ENCODE peak calls at places on chromosome 6, in nine cellular contexts. C, Z, R, L, P, G, F, T and N are unnamed samples.

GRCh38 chr6:51552400-51552799 is 535.0 kb downstream of the PKHD1 start:
- DNase-seq in T (no peak), Z (no peak), G (no peak), C (no peak), P (no peak), R (no peak), L (no peak), F (no peak), N (no peak)

GRCh38 chr6:13892007-13892640 is 32.6 kb upstream of the RNF182 start:
- DNase-seq in T (no peak), R (no peak), Z (no peak), F (no peak), L (no peak), G (no peak), C (no peak), P (no peak), N (no peak)

GRCh38 chr6:196543-196942 is 95.7 kb upstream of the DUSP22 start:
- DNase-seq in T (no peak), C (no peak), Z (no peak), L (no peak), F (no peak), P (no peak), G (no peak), R (no peak), N (no peak)

GRCh38 chr6:122645256-122645655 is 35.1 kb downstream of the PKIB start:
- DNase-seq in C (no peak), P (no peak), F (no peak), T (no peak), G (no peak), Z (no peak), R (no peak), L (no peak), N (no peak)

GRCh38 chr6:54846243-54846856 is at the start of gene FAM83B:
- DNase-seq in T (no peak), Z (no peak), G (no peak), C (no peak), L (no peak), R (peak), F (no peak), P (no peak), N (no peak)

GRCh38 chr6:80263603-80264002 is 157.1 kb downstream of the BCKDHB start:
- DNase-seq in C (no peak), L (no peak), G (no peak), Z (no peak), T (no peak), F (no peak), R (no peak), P (no peak), N (no peak)

GRCh38 chr6:422423-423061 is 31.0 kb downstream of the IRF4 start:
- DNase-seq in C (no peak), Z (no peak), T (peak), F (peak), G (no peak), L (peak), R (no peak), P (peak), N (peak)

GRCh38 chr6:79702701-79703100 is 71.6 kb downstream of the SH3BGRL2 start:
- DNase-seq in G (no peak), P (no peak), R (no peak), C (no peak), T (no peak), L (no peak), F (no peak), Z (no peak), N (no peak)

GRCh38 chr6:122903266-122903915 is 92.6 kb upstream of the CLVS2 start:
- DNase-seq in C (no peak), T (no peak), P (no peak), F (no peak), R (no peak), L (no peak), Z (no peak), G (no peak), N (no peak)

GRCh38 chr6:52507557-52508260 is 69.2 kb downstream of the TRAM2 start:
- DNase-seq in T (peak), Z (no peak), F (peak), P (no peak), C (no peak), R (no peak), G (no peak), L (no peak), N (no peak)

GRCh38 chr6:12851123-12851695 is 134.6 kb downstream of the PHACTR1 start:
- DNase-seq in F (peak), Z (no peak), C (no peak), T (no peak), G (no peak), R (no peak), P (no peak), L (no peak), N (no peak)

GRCh38 chr6:34015576-34015975 is 130.3 kb downstream of the GRM4 start:
- DNase-seq in T (no peak), C (no peak), R (no peak), Z (no peak), P (no peak), L (no peak), G (no peak), F (no peak), N (no peak)

GRCh38 chr6:31400467-31401289 is 2.7 kb upstream of the MICA start:
- DNase-seq in C (peak), R (peak), L (peak), T (no peak), F (peak), G (peak), P (no peak), Z (peak), N (peak)

GRCh38 chr6:6891949-6892461 is 215.8 kb upstream of the RREB1 start:
- DNase-seq in R (no peak), G (no peak), P (no peak), L (no peak), F (peak), C (no peak), Z (no peak), T (no peak), N (no peak)

GRCh38 chr6:32664354-32664753 is 2.1 kb downstream of the HLA-DQB1 start:
- DNase-seq in T (no peak), Z (no peak), L (no peak), G (no peak), C (no peak), F (no peak), P (no peak), R (no peak), N (no peak)

GRCh38 chr6:114176726-114177125 is 166.1 kb downstream of the HS3ST5 start:
- DNase-seq in L (no peak), Z (no peak), F (no peak), T (no peak), R (no peak), P (no peak), C (no peak), G (no peak), N (no peak)

GRCh38 chr6:39411465-39411864 is 89.0 kb upstream of the KCNK16 start:
- DNase-seq in L (no peak), P (no peak), G (no peak), T (no peak), R (no peak), Z (no peak), C (no peak), F (peak), N (no peak)

GRCh38 chr6:143198312-143198711 is 137.6 kb downstream of the AIG1 start:
- DNase-seq in Z (no peak), C (no peak), T (no peak), P (no peak), F (no peak), L (no peak), G (no peak), R (no peak), N (no peak)

GRCh38 chr6:45607818-45608217 is 230.1 kb upstream of the SUPT3H start:
- DNase-seq in R (no peak), L (peak), C (no peak), T (no peak), G (no peak), P (no peak), F (peak), Z (no peak), N (no peak)

GRCh38 chr6:8080338-8081151 is 16.4 kb upstream of the BLOC1S5 start:
- DNase-seq in T (no peak), G (no peak), R (no peak), C (no peak), F (peak), Z (no peak), P (peak), L (no peak), N (no peak)

GRCh38 chr6:134094436-134094835 is 42.0 kb upstream of the SLC2A12 start:
- DNase-seq in T (no peak), Z (no peak), F (no peak), R (no peak), P (no peak), L (no peak), G (no peak), C (no peak), N (no peak)

GRCh38 chr6:34295721-34296120 is 46.9 kb upstream of the SMIM29 start:
- DNase-seq in F (no peak), G (no peak), C (peak), T (no peak), R (no peak), P (no peak), Z (no peak), L (no peak), N (no peak)